ENCODE peak calls at places on chromosome 18, in five cellular contexts. One of them, this sample, is unnamed.

GRCh38 chr18:3931013-3931315 is 481.0 kb downstream of the TGIF1 start:
- DNase-seq in dorsolateral prefrontal cortex: no peak
- DNase-seq in neuronal stem cell: no peak
- DNase-seq in left ventricle myocardium inferior: no peak
- DNase-seq in pancreas: no peak
- DNase-seq in this sample: no peak

GRCh38 chr18:15165048-15165447 is 417.1 kb downstream of the ANKRD30B start:
- DNase-seq in dorsolateral prefrontal cortex: no peak
- DNase-seq in neuronal stem cell: no peak
- DNase-seq in left ventricle myocardium inferior: no peak
- DNase-seq in pancreas: no peak
- DNase-seq in this sample: no peak

GRCh38 chr18:79442508-79443221 is 46.9 kb downstream of the NFATC1 start:
- DNase-seq in dorsolateral prefrontal cortex: no peak
- DNase-seq in neuronal stem cell: no peak
- DNase-seq in left ventricle myocardium inferior: no peak
- DNase-seq in pancreas: no peak
- DNase-seq in this sample: no peak

GRCh38 chr18:2547477-2548087 is 23.7 kb downstream of the METTL4 start:
- DNase-seq in dorsolateral prefrontal cortex: no peak
- DNase-seq in neuronal stem cell: peak; percentile 24
- DNase-seq in left ventricle myocardium inferior: no peak
- DNase-seq in pancreas: no peak
- DNase-seq in this sample: no peak

GRCh38 chr18:78901923-78902794 is 77.5 kb upstream of the SALL3 start:
- DNase-seq in dorsolateral prefrontal cortex: no peak
- DNase-seq in neuronal stem cell: no peak
- DNase-seq in left ventricle myocardium inferior: no peak
- DNase-seq in pancreas: no peak
- DNase-seq in this sample: no peak

GRCh38 chr18:72726201-72726600 is 141.6 kb downstream of the NETO1 start:
- DNase-seq in dorsolateral prefrontal cortex: no peak
- DNase-seq in neuronal stem cell: no peak
- DNase-seq in left ventricle myocardium inferior: no peak
- DNase-seq in pancreas: no peak
- DNase-seq in this sample: no peak

GRCh38 chr18:12500986-12501385 is 93.3 kb downstream of the PRELID3A start:
- DNase-seq in dorsolateral prefrontal cortex: no peak
- DNase-seq in neuronal stem cell: no peak
- DNase-seq in left ventricle myocardium inferior: no peak
- DNase-seq in pancreas: no peak
- DNase-seq in this sample: no peak

GRCh38 chr18:74082476-74083070 is 65.1 kb downstream of the FBXO15 start:
- DNase-seq in dorsolateral prefrontal cortex: peak; percentile 64
- DNase-seq in neuronal stem cell: peak; percentile 8
- DNase-seq in left ventricle myocardium inferior: peak; percentile 28
- DNase-seq in pancreas: peak; percentile 52
- DNase-seq in this sample: peak; percentile 49

GRCh38 chr18:26741041-26741440 is 124.5 kb downstream of the AQP4 start:
- DNase-seq in dorsolateral prefrontal cortex: no peak
- DNase-seq in neuronal stem cell: no peak
- DNase-seq in left ventricle myocardium inferior: no peak
- DNase-seq in pancreas: no peak
- DNase-seq in this sample: no peak

GRCh38 chr18:12996661-12997292 is 5.6 kb downstream of the CEP192 start:
- DNase-seq in dorsolateral prefrontal cortex: no peak
- DNase-seq in neuronal stem cell: no peak
- DNase-seq in left ventricle myocardium inferior: no peak
- DNase-seq in pancreas: no peak
- DNase-seq in this sample: no peak

GRCh38 chr18:11387880-11388279 is 221.5 kb upstream of the SLC35G4 start:
- DNase-seq in dorsolateral prefrontal cortex: no peak
- DNase-seq in neuronal stem cell: no peak
- DNase-seq in left ventricle myocardium inferior: peak; percentile 63
- DNase-seq in pancreas: peak; percentile 59
- DNase-seq in this sample: peak; percentile 74

GRCh38 chr18:51751901-51752300 is 554.4 kb upstream of the MEX3C start:
- DNase-seq in dorsolateral prefrontal cortex: no peak
- DNase-seq in neuronal stem cell: no peak
- DNase-seq in left ventricle myocardium inferior: no peak
- DNase-seq in pancreas: no peak
- DNase-seq in this sample: no peak

GRCh38 chr18:6917082-6917481 is 187.6 kb downstream of the ARHGAP28 start:
- DNase-seq in dorsolateral prefrontal cortex: no peak
- DNase-seq in neuronal stem cell: no peak
- DNase-seq in left ventricle myocardium inferior: no peak
- DNase-seq in pancreas: no peak
- DNase-seq in this sample: no peak

GRCh38 chr18:74353169-74353775 is 37.6 kb downstream of the C18orf63 start:
- DNase-seq in dorsolateral prefrontal cortex: peak; percentile 43
- DNase-seq in neuronal stem cell: peak; percentile 47
- DNase-seq in left ventricle myocardium inferior: peak; percentile 38
- DNase-seq in pancreas: peak; percentile 71
- DNase-seq in this sample: peak; percentile 71

GRCh38 chr18:73136134-73136533 is 268.3 kb upstream of the NETO1 start:
- DNase-seq in dorsolateral prefrontal cortex: no peak
- DNase-seq in neuronal stem cell: no peak
- DNase-seq in left ventricle myocardium inferior: no peak
- DNase-seq in pancreas: no peak
- DNase-seq in this sample: no peak

GRCh38 chr18:74230922-74231714 is 60.6 kb downstream of the CYB5A start:
- DNase-seq in dorsolateral prefrontal cortex: no peak
- DNase-seq in neuronal stem cell: no peak
- DNase-seq in left ventricle myocardium inferior: no peak
- DNase-seq in pancreas: peak; percentile 71
- DNase-seq in this sample: no peak

GRCh38 chr18:78293516-78293915 is 686.1 kb upstream of the SALL3 start:
- DNase-seq in dorsolateral prefrontal cortex: no peak
- DNase-seq in neuronal stem cell: no peak
- DNase-seq in left ventricle myocardium inferior: no peak
- DNase-seq in pancreas: no peak
- DNase-seq in this sample: no peak

GRCh38 chr18:36572135-36572856 is 256.5 kb downstream of the TPGS2 start:
- DNase-seq in dorsolateral prefrontal cortex: no peak
- DNase-seq in neuronal stem cell: peak; percentile 46
- DNase-seq in left ventricle myocardium inferior: no peak
- DNase-seq in pancreas: peak; percentile 51
- DNase-seq in this sample: no peak

GRCh38 chr18:63505566-63506335 is 29.0 kb downstream of the SERPINB5 start:
- DNase-seq in dorsolateral prefrontal cortex: no peak
- DNase-seq in neuronal stem cell: peak; percentile 30
- DNase-seq in left ventricle myocardium inferior: no peak
- DNase-seq in pancreas: no peak
- DNase-seq in this sample: no peak

GRCh38 chr18:45274026-45274425 is 341.2 kb upstream of the SLC14A2 start:
- DNase-seq in dorsolateral prefrontal cortex: no peak
- DNase-seq in neuronal stem cell: no peak
- DNase-seq in left ventricle myocardium inferior: no peak
- DNase-seq in pancreas: peak; percentile 12
- DNase-seq in this sample: no peak

GRCh38 chr18:37524546-37525301 is 40.9 kb downstream of the CELF4 start:
- DNase-seq in dorsolateral prefrontal cortex: no peak
- DNase-seq in neuronal stem cell: no peak
- DNase-seq in left ventricle myocardium inferior: no peak
- DNase-seq in pancreas: no peak
- DNase-seq in this sample: no peak

GRCh38 chr18:63831080-63831788 is 56.0 kb downstream of the SERPINB7 start:
- DNase-seq in dorsolateral prefrontal cortex: no peak
- DNase-seq in neuronal stem cell: no peak
- DNase-seq in left ventricle myocardium inferior: no peak
- DNase-seq in pancreas: no peak
- DNase-seq in this sample: no peak

GRCh38 chr18:63339920-63340484 is 20.4 kb upstream of the BCL2 start:
- DNase-seq in dorsolateral prefrontal cortex: no peak
- DNase-seq in neuronal stem cell: peak; percentile 59
- DNase-seq in left ventricle myocardium inferior: no peak
- DNase-seq in pancreas: peak; percentile 17
- DNase-seq in this sample: no peak

GRCh38 chr18:9771261-9771976 is 63.3 kb downstream of the RAB31 start:
- DNase-seq in dorsolateral prefrontal cortex: peak; percentile 88
- DNase-seq in neuronal stem cell: peak; percentile 69
- DNase-seq in left ventricle myocardium inferior: peak; percentile 88
- DNase-seq in pancreas: peak; percentile 86
- DNase-seq in this sample: peak; percentile 85

GRCh38 chr18:44895176-44895798 is 214.6 kb downstream of the SETBP1 start:
- DNase-seq in dorsolateral prefrontal cortex: no peak
- DNase-seq in neuronal stem cell: no peak
- DNase-seq in left ventricle myocardium inferior: peak; percentile 28
- DNase-seq in pancreas: peak; percentile 40
- DNase-seq in this sample: peak; percentile 50

GRCh38 chr18:23077493-23078256 is 57.6 kb upstream of the CABLES1 start:
- DNase-seq in dorsolateral prefrontal cortex: no peak
- DNase-seq in neuronal stem cell: no peak
- DNase-seq in left ventricle myocardium inferior: no peak
- DNase-seq in pancreas: no peak
- DNase-seq in this sample: no peak

GRCh38 chr18:39453882-39454281 is 1888.3 kb upstream of the CELF4 start:
- DNase-seq in dorsolateral prefrontal cortex: no peak
- DNase-seq in neuronal stem cell: no peak
- DNase-seq in left ventricle myocardium inferior: no peak
- DNase-seq in pancreas: peak; percentile 9
- DNase-seq in this sample: peak; percentile 51

GRCh38 chr18:501406-501714 is 859 bp upstream of the COLEC12 start:
- DNase-seq in dorsolateral prefrontal cortex: no peak
- DNase-seq in neuronal stem cell: no peak
- DNase-seq in left ventricle myocardium inferior: no peak
- DNase-seq in pancreas: no peak
- DNase-seq in this sample: no peak

GRCh38 chr18:49226935-49227334 is 233.5 kb downstream of the DYM start:
- DNase-seq in dorsolateral prefrontal cortex: no peak
- DNase-seq in neuronal stem cell: no peak
- DNase-seq in left ventricle myocardium inferior: no peak
- DNase-seq in pancreas: no peak
- DNase-seq in this sample: no peak
- H3K27ac ChIP-seq in dorsolateral prefrontal cortex: no peak overlapping the region
- H3K27ac ChIP-seq in neuronal stem cell: no peak overlapping the region
- H3K27ac ChIP-seq in left ventricle myocardium inferior: no peak overlapping the region
- H3K27ac ChIP-seq in pancreas: no peak overlapping the region
- H3K27ac ChIP-seq in this sample: no peak overlapping the region

GRCh38 chr18:48106976-48107781 is 176.7 kb upstream of the SMAD2 start:
- DNase-seq in dorsolateral prefrontal cortex: no peak
- DNase-seq in neuronal stem cell: no peak
- DNase-seq in left ventricle myocardium inferior: no peak
- DNase-seq in pancreas: no peak
- DNase-seq in this sample: no peak
- H3K4me3 ChIP-seq in dorsolateral prefrontal cortex: no peak overlapping the region
- H3K4me3 ChIP-seq in neuronal stem cell: no peak overlapping the region
- H3K4me3 ChIP-seq in left ventricle myocardium inferior: no peak overlapping the region
- H3K4me3 ChIP-seq in pancreas: no peak overlapping the region
- H3K4me3 ChIP-seq in this sample: no peak overlapping the region

GRCh38 chr18:25164211-25164836 is 187.6 kb downstream of the ZNF521 start:
- DNase-seq in dorsolateral prefrontal cortex: no peak
- DNase-seq in neuronal stem cell: no peak
- DNase-seq in left ventricle myocardium inferior: no peak
- DNase-seq in pancreas: no peak
- DNase-seq in this sample: no peak
- H3K27ac ChIP-seq in dorsolateral prefrontal cortex: no peak overlapping the region
- H3K27ac ChIP-seq in neuronal stem cell: no peak overlapping the region
- H3K27ac ChIP-seq in left ventricle myocardium inferior: peak overlapping the region; percentile 57
- H3K27ac ChIP-seq in pancreas: no peak overlapping the region
- H3K27ac ChIP-seq in this sample: no peak overlapping the region

GRCh38 chr18:48922203-48922800 is 28.5 kb downstream of the SMAD7 start:
- DNase-seq in dorsolateral prefrontal cortex: no peak
- DNase-seq in neuronal stem cell: no peak
- DNase-seq in left ventricle myocardium inferior: no peak
- DNase-seq in pancreas: no peak
- DNase-seq in this sample: no peak
- H3K4me3 ChIP-seq in dorsolateral prefrontal cortex: peak overlapping the region; percentile 25
- H3K4me3 ChIP-seq in neuronal stem cell: no peak overlapping the region
- H3K4me3 ChIP-seq in left ventricle myocardium inferior: peak overlapping the region; percentile 64
- H3K4me3 ChIP-seq in pancreas: no peak overlapping the region
- H3K4me3 ChIP-seq in this sample: no peak overlapping the region

GRCh38 chr18:70030728-70031127 is 83.1 kb upstream of the CD226 start:
- DNase-seq in dorsolateral prefrontal cortex: no peak
- DNase-seq in neuronal stem cell: no peak
- DNase-seq in left ventricle myocardium inferior: no peak
- DNase-seq in pancreas: no peak
- DNase-seq in this sample: no peak
- H3K27ac ChIP-seq in dorsolateral prefrontal cortex: no peak overlapping the region
- H3K27ac ChIP-seq in neuronal stem cell: no peak overlapping the region
- H3K27ac ChIP-seq in left ventricle myocardium inferior: no peak overlapping the region
- H3K27ac ChIP-seq in pancreas: no peak overlapping the region
- H3K27ac ChIP-seq in this sample: no peak overlapping the region

GRCh38 chr18:55790296-55790695 is 202.3 kb upstream of the TCF4 start:
- DNase-seq in dorsolateral prefrontal cortex: no peak
- DNase-seq in neuronal stem cell: no peak
- DNase-seq in left ventricle myocardium inferior: no peak
- DNase-seq in pancreas: no peak
- DNase-seq in this sample: no peak
- H3K4me3 ChIP-seq in dorsolateral prefrontal cortex: no peak overlapping the region
- H3K4me3 ChIP-seq in neuronal stem cell: no peak overlapping the region
- H3K4me3 ChIP-seq in left ventricle myocardium inferior: no peak overlapping the region
- H3K4me3 ChIP-seq in pancreas: no peak overlapping the region
- H3K4me3 ChIP-seq in this sample: no peak overlapping the region

This sample was measured in heart left ventricle.